ENCODE peak calls at places on chromosomes 3 and 15, in seven cellular contexts. One of them, this sample, is unnamed.

GRCh38 chr3:43748179-43748578 is 57.4 kb downstream of the ABHD5 start:
- DNase-seq in psoas muscle: no peak
- DNase-seq in tibial artery: no peak
- DNase-seq in ovary: no peak
- DNase-seq in heart right ventricle: no peak
- DNase-seq in hepatocyte: no peak
- DNase-seq in fibroblast of lung: peak; percentile 47
- DNase-seq in this sample: no peak

GRCh38 chr3:108090066-108090700 is 648 bp downstream of the CD47 start:
- DNase-seq in tibial artery: peak; percentile 37
- DNase-seq in heart right ventricle: peak; percentile 33
- DNase-seq in fibroblast of lung: peak; percentile 59
- DNase-seq in psoas muscle: no peak
- DNase-seq in ovary: no peak
- DNase-seq in hepatocyte: peak; percentile 28
- DNase-seq in this sample: no peak

GRCh38 chr3:153176197-153176596 is 14.2 kb downstream of the RAP2B start:
- DNase-seq in psoas muscle: no peak
- DNase-seq in fibroblast of lung: no peak
- DNase-seq in hepatocyte: no peak
- DNase-seq in tibial artery: no peak
- DNase-seq in ovary: no peak
- DNase-seq in heart right ventricle: no peak
- DNase-seq in this sample: no peak

GRCh38 chr3:101848326-101848725 is 988 bp upstream of the NFKBIZ start:
- DNase-seq in tibial artery: no peak
- DNase-seq in hepatocyte: no peak
- DNase-seq in heart right ventricle: no peak
- DNase-seq in fibroblast of lung: no peak
- DNase-seq in ovary: no peak
- DNase-seq in psoas muscle: no peak
- DNase-seq in this sample: no peak

GRCh38 chr3:194007598-194008337 is 128.2 kb upstream of the HES1 start:
- DNase-seq in hepatocyte: no peak
- DNase-seq in ovary: no peak
- DNase-seq in heart right ventricle: no peak
- DNase-seq in fibroblast of lung: peak; percentile 40
- DNase-seq in psoas muscle: no peak
- DNase-seq in tibial artery: no peak
- DNase-seq in this sample: no peak

GRCh38 chr3:59235221-59236012 is 185.6 kb upstream of the CFAP20DC start:
- DNase-seq in tibial artery: no peak
- DNase-seq in fibroblast of lung: peak; percentile 33
- DNase-seq in ovary: no peak
- DNase-seq in hepatocyte: no peak
- DNase-seq in heart right ventricle: no peak
- DNase-seq in psoas muscle: no peak
- DNase-seq in this sample: no peak

GRCh38 chr15:87929835-87930234 is 326.7 kb downstream of the NTRK3 start:
- DNase-seq in fibroblast of lung: no peak
- DNase-seq in psoas muscle: no peak
- DNase-seq in heart right ventricle: no peak
- DNase-seq in ovary: no peak
- DNase-seq in hepatocyte: no peak
- DNase-seq in tibial artery: no peak
- DNase-seq in this sample: no peak

GRCh38 chr3:66555214-66555844 is 54.5 kb upstream of the LRIG1 start:
- DNase-seq in ovary: no peak
- DNase-seq in psoas muscle: no peak
- DNase-seq in fibroblast of lung: peak; percentile 20
- DNase-seq in tibial artery: no peak
- DNase-seq in hepatocyte: no peak
- DNase-seq in heart right ventricle: no peak
- DNase-seq in this sample: no peak

GRCh38 chr3:57397175-57398026 is 104.9 kb upstream of the ASB14 start:
- DNase-seq in ovary: peak; percentile 7
- DNase-seq in heart right ventricle: peak; percentile 7
- DNase-seq in psoas muscle: no peak
- DNase-seq in fibroblast of lung: peak; percentile 38
- DNase-seq in hepatocyte: peak; percentile 63
- DNase-seq in tibial artery: no peak
- DNase-seq in this sample: peak; percentile 1

GRCh38 chr15:64501396-64501716 is 41.0 kb downstream of the ZNF609 start:
- DNase-seq in hepatocyte: no peak
- DNase-seq in tibial artery: no peak
- DNase-seq in psoas muscle: no peak
- DNase-seq in ovary: no peak
- DNase-seq in fibroblast of lung: no peak
- DNase-seq in heart right ventricle: no peak
- DNase-seq in this sample: no peak

GRCh38 chr3:173398111-173398479 is 551 bp downstream of the NLGN1 start:
- DNase-seq in hepatocyte: no peak
- DNase-seq in psoas muscle: no peak
- DNase-seq in tibial artery: peak; percentile 24
- DNase-seq in ovary: no peak
- DNase-seq in heart right ventricle: no peak
- DNase-seq in fibroblast of lung: peak; percentile 69
- DNase-seq in this sample: no peak

GRCh38 chr3:98966434-98966833 is 64.9 kb upstream of the DCBLD2 start:
- DNase-seq in ovary: no peak
- DNase-seq in hepatocyte: no peak
- DNase-seq in heart right ventricle: no peak
- DNase-seq in fibroblast of lung: no peak
- DNase-seq in psoas muscle: no peak
- DNase-seq in tibial artery: no peak
- DNase-seq in this sample: no peak

GRCh38 chr3:156207802-156208685 is 87.7 kb downstream of the KCNAB1 start:
- DNase-seq in hepatocyte: no peak
- DNase-seq in tibial artery: no peak
- DNase-seq in heart right ventricle: no peak
- DNase-seq in fibroblast of lung: peak; percentile 95
- DNase-seq in ovary: no peak
- DNase-seq in psoas muscle: no peak
- DNase-seq in this sample: no peak

GRCh38 chr15:95770191-95770590 is 560.3 kb upstream of the NR2F2 start:
- DNase-seq in heart right ventricle: no peak
- DNase-seq in fibroblast of lung: peak; percentile 69
- DNase-seq in ovary: no peak
- DNase-seq in hepatocyte: no peak
- DNase-seq in psoas muscle: no peak
- DNase-seq in tibial artery: no peak
- DNase-seq in this sample: no peak

GRCh38 chr15:63362196-63362595 is 19.4 kb downstream of the CA12 start:
- DNase-seq in fibroblast of lung: peak; percentile 57
- DNase-seq in hepatocyte: no peak
- DNase-seq in ovary: no peak
- DNase-seq in psoas muscle: no peak
- DNase-seq in tibial artery: no peak
- DNase-seq in heart right ventricle: peak; percentile 63
- DNase-seq in this sample: no peak

GRCh38 chr3:127588675-127589577 is 1.6 kb downstream of the TPRA1 start:
- DNase-seq in heart right ventricle: no peak
- DNase-seq in ovary: no peak
- DNase-seq in fibroblast of lung: peak; percentile 81
- DNase-seq in hepatocyte: peak; percentile 79
- DNase-seq in tibial artery: no peak
- DNase-seq in psoas muscle: no peak
- DNase-seq in this sample: peak; percentile 61

GRCh38 chr3:99637381-99638111 is 848 bp upstream of the COL8A1 start:
- DNase-seq in fibroblast of lung: peak; percentile 91
- DNase-seq in ovary: peak; percentile 28
- DNase-seq in psoas muscle: no peak
- DNase-seq in hepatocyte: no peak
- DNase-seq in tibial artery: peak; percentile 45
- DNase-seq in heart right ventricle: no peak
- DNase-seq in this sample: no peak

GRCh38 chr3:105837143-105837740 is 31.6 kb downstream of the CBLB start:
- DNase-seq in heart right ventricle: no peak
- DNase-seq in tibial artery: no peak
- DNase-seq in psoas muscle: no peak
- DNase-seq in fibroblast of lung: no peak
- DNase-seq in ovary: no peak
- DNase-seq in hepatocyte: no peak
- DNase-seq in this sample: no peak

GRCh38 chr15:90838066-90838465 is 30.3 kb upstream of the FURIN start:
- DNase-seq in tibial artery: no peak
- DNase-seq in hepatocyte: no peak
- DNase-seq in psoas muscle: no peak
- DNase-seq in ovary: no peak
- DNase-seq in heart right ventricle: no peak
- DNase-seq in fibroblast of lung: no peak
- DNase-seq in this sample: no peak

GRCh38 chr3:157502916-157503620 is at the start of gene VEPH1:
- DNase-seq in ovary: no peak
- DNase-seq in tibial artery: no peak
- DNase-seq in hepatocyte: peak; percentile 58
- DNase-seq in fibroblast of lung: peak; percentile 92
- DNase-seq in psoas muscle: no peak
- DNase-seq in heart right ventricle: no peak
- DNase-seq in this sample: no peak

GRCh38 chr3:157500232-157500631 is 3.0 kb downstream of the VEPH1 start:
- DNase-seq in fibroblast of lung: no peak
- DNase-seq in hepatocyte: no peak
- DNase-seq in tibial artery: no peak
- DNase-seq in ovary: no peak
- DNase-seq in heart right ventricle: no peak
- DNase-seq in psoas muscle: no peak
- DNase-seq in this sample: no peak

GRCh38 chr3:157499342-157499963 is 3.8 kb downstream of the VEPH1 start:
- DNase-seq in tibial artery: no peak
- DNase-seq in hepatocyte: peak; percentile 82
- DNase-seq in psoas muscle: peak; percentile 14
- DNase-seq in ovary: no peak
- DNase-seq in heart right ventricle: no peak
- DNase-seq in fibroblast of lung: peak; percentile 49
- DNase-seq in this sample: peak; percentile 17

GRCh38 chr3:157498374-157498773 is 4.8 kb downstream of the VEPH1 start:
- DNase-seq in ovary: no peak
- DNase-seq in hepatocyte: no peak
- DNase-seq in fibroblast of lung: no peak
- DNase-seq in tibial artery: no peak
- DNase-seq in heart right ventricle: no peak
- DNase-seq in psoas muscle: no peak
- DNase-seq in this sample: no peak

DNA sequence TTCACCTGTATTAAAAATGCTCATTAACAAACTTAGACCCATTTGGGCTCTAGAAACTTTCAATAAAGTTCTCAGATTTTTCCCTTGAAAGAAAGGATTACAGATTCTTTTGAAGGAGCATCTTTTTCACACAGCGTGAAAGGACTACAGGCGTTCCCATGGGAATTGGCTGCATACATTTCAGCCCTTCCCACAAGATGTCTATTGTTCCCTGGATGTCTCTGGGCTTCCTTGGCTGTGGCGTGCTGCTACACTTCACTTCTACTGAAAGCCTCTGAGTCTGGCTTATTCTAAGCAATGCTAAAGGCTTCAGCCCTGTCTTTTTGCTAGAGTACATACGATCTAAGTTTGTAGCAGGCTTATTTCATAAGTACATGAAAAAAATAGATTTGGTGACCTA is 1.4 kb downstream of the VEPH1 start:
- DNase-seq in fibroblast of lung: no peak
- DNase-seq in tibial artery: no peak
- DNase-seq in psoas muscle: no peak
- DNase-seq in hepatocyte: no peak
- DNase-seq in ovary: no peak
- DNase-seq in heart right ventricle: no peak
- DNase-seq in this sample: no peak
- H3K27ac ChIP-seq in fibroblast of lung: no peak overlapping the region
- H3K27ac ChIP-seq in tibial artery: no peak overlapping the region
- H3K27ac ChIP-seq in psoas muscle: no peak overlapping the region
- H3K27ac ChIP-seq in hepatocyte: no peak overlapping the region
- H3K27ac ChIP-seq in ovary: no peak overlapping the region
- H3K27ac ChIP-seq in heart right ventricle: no peak overlapping the region
- H3K27ac ChIP-seq in this sample: no peak overlapping the region

GRCh38 chr15:38147246-38147645 is 105.4 kb upstream of the SPRED1 start:
- DNase-seq in heart right ventricle: no peak
- DNase-seq in fibroblast of lung: no peak
- DNase-seq in hepatocyte: peak; percentile 26
- DNase-seq in psoas muscle: no peak
- DNase-seq in tibial artery: no peak
- DNase-seq in ovary: no peak
- DNase-seq in this sample: no peak

GRCh38 chr15:38149315-38149714 is 103.3 kb upstream of the SPRED1 start:
- DNase-seq in tibial artery: no peak
- DNase-seq in heart right ventricle: no peak
- DNase-seq in ovary: no peak
- DNase-seq in hepatocyte: no peak
- DNase-seq in fibroblast of lung: no peak
- DNase-seq in psoas muscle: no peak
- DNase-seq in this sample: no peak

GRCh38 chr15:38148476-38148875 is 104.2 kb upstream of the SPRED1 start:
- DNase-seq in hepatocyte: no peak
- DNase-seq in psoas muscle: no peak
- DNase-seq in fibroblast of lung: peak; percentile 26
- DNase-seq in tibial artery: no peak
- DNase-seq in heart right ventricle: no peak
- DNase-seq in ovary: no peak
- DNase-seq in this sample: no peak

GRCh38 chr15:38145671-38146111 is 106.9 kb upstream of the SPRED1 start:
- DNase-seq in fibroblast of lung: no peak
- DNase-seq in heart right ventricle: no peak
- DNase-seq in hepatocyte: no peak
- DNase-seq in ovary: no peak
- DNase-seq in tibial artery: no peak
- DNase-seq in psoas muscle: peak; percentile 10
- DNase-seq in this sample: no peak

GRCh38 chr15:38144921-38145320 is 107.7 kb upstream of the SPRED1 start:
- DNase-seq in fibroblast of lung: peak; percentile 28
- DNase-seq in tibial artery: no peak
- DNase-seq in heart right ventricle: no peak
- DNase-seq in hepatocyte: no peak
- DNase-seq in psoas muscle: no peak
- DNase-seq in ovary: no peak
- DNase-seq in this sample: no peak
- H3K4me3 ChIP-seq in fibroblast of lung: no peak overlapping the region
- H3K4me3 ChIP-seq in tibial artery: no peak overlapping the region
- H3K4me3 ChIP-seq in heart right ventricle: no peak overlapping the region
- H3K4me3 ChIP-seq in hepatocyte: no peak overlapping the region
- H3K4me3 ChIP-seq in psoas muscle: no peak overlapping the region
- H3K4me3 ChIP-seq in ovary: no peak overlapping the region
- H3K4me3 ChIP-seq in this sample: no peak overlapping the region

GRCh38 chr3:46162975-46163550 is 45.0 kb downstream of the CCR1 start:
- DNase-seq in hepatocyte: peak; percentile 50
- DNase-seq in heart right ventricle: no peak
- DNase-seq in ovary: no peak
- DNase-seq in tibial artery: no peak
- DNase-seq in psoas muscle: no peak
- DNase-seq in fibroblast of lung: no peak
- DNase-seq in this sample: peak; percentile 84
- TF ChIP-seq CTCF in hepatocyte: no peak
- TF ChIP-seq CTCF in heart right ventricle: no peak
- TF ChIP-seq CTCF in ovary: no peak
- TF ChIP-seq CTCF in tibial artery: no peak
- TF ChIP-seq CTCF in psoas muscle: no peak
- TF ChIP-seq CTCF in fibroblast of lung: peak; percentile 4
- TF ChIP-seq CTCF in this sample: no peak

DNA sequence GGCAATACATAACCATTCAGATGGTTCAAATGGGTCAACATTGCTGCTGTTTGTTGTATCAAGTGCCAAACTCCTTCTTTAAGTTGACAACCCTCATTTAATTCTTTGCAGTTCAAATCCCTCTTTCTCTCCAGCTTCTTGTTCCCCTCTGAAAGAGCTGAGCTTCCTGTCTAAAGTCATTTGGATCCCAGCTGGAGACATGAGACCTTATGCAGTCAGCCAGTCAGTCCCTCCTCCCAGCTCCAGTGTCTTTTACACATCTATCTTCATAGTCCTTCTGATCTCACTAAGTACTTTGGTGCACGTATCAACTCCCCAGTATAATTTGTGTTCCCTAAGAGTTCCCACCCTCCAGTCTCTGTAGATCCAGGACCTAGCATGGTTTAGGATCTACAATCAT is 103.0 kb upstream of the SEMA6D start:
- DNase-seq in hepatocyte: no peak
- DNase-seq in tibial artery: no peak
- DNase-seq in psoas muscle: no peak
- DNase-seq in fibroblast of lung: no peak
- DNase-seq in heart right ventricle: no peak
- DNase-seq in ovary: no peak
- DNase-seq in this sample: no peak
- H3K27ac ChIP-seq in hepatocyte: no peak overlapping the region
- H3K27ac ChIP-seq in tibial artery: no peak overlapping the region
- H3K27ac ChIP-seq in psoas muscle: no peak overlapping the region
- H3K27ac ChIP-seq in fibroblast of lung: no peak overlapping the region
- H3K27ac ChIP-seq in heart right ventricle: no peak overlapping the region
- H3K27ac ChIP-seq in ovary: no peak overlapping the region
- H3K27ac ChIP-seq in this sample: no peak overlapping the region